ENCODE peak calls at places on chromosomes 6 and 20, in seven cellular contexts. C is heart left ventricle; W is stimulated activated naive B cell treated with anti-CD40 and anti-IgM and Interleukin-4, amounts not matched to agents 10 μg/mL and 1 μg/mL and 100 μg/mL, for 72 hours; H is T-cell; Z is activated CD8-positive, alpha-beta T cell treated with anti-CD3 and anti-CD28 coated beads, Interleukin-2, amount 10 ng/mL, durations not matched to agents 7 days and 5 days; O is left ventricle myocardium superior; R is right cardiac atrium. B is an unnamed sample.

GRCh38 chr6:155635416-155635815 is 179.8 kb upstream of the NOX3 start:
- ATAC-seq in C (no peak), W (no peak), H (no peak), Z (no peak), O (no peak), R (no peak), B (no peak)

GRCh38 chr6:1554881-1555569 is 54.7 kb upstream of the FOXC1 start:
- ATAC-seq in C (peak; percentile 88), W (peak; percentile 79), H (peak; percentile 95), Z (peak; percentile 96), O (peak; percentile 93), R (peak; percentile 95), B (peak; percentile 86)

GRCh38 chr6:29676981-29677601 is 3.9 kb downstream of the ZFP57 start:
- ATAC-seq in C (peak; percentile 7), W (peak; percentile 38), H (no peak), Z (no peak), O (peak; percentile 36), R (no peak), B (no peak)

GRCh38 chr6:54896302-54896701 is 49.7 kb downstream of the FAM83B start:
- ATAC-seq in C (no peak), W (no peak), H (no peak), Z (no peak), O (no peak), R (no peak), B (no peak)

GRCh38 chr6:55617272-55617671 is 38.3 kb upstream of the HMGCLL1 start:
- ATAC-seq in C (peak; percentile 51), W (no peak), H (no peak), Z (no peak), O (peak; percentile 49), R (no peak), B (no peak)

GRCh38 chr6:142302427-142303190 is 802 bp downstream of the ADGRG6 start:
- ATAC-seq in C (no peak), W (no peak), H (no peak), Z (no peak), O (no peak), R (peak; percentile 14), B (no peak)

GRCh38 chr6:31332637-31333602 is 24.1 kb downstream of the HLA-B start:
- ATAC-seq in C (no peak), W (peak; percentile 93), H (peak; percentile 71), Z (peak; percentile 80), O (no peak), R (no peak), B (peak; percentile 95)

GRCh38 chr6:107554326-107554725 is 64.4 kb downstream of the SOBP start:
- ATAC-seq in C (no peak), W (no peak), H (no peak), Z (no peak), O (no peak), R (no peak), B (no peak)

GRCh38 chr6:126526547-126526946 is 186.6 kb downstream of the CENPW start:
- ATAC-seq in C (no peak), W (no peak), H (no peak), Z (no peak), O (no peak), R (no peak), B (no peak)

GRCh38 chr6:111711476-111711875 is 105.8 kb upstream of the TRAF3IP2 start:
- ATAC-seq in C (peak; percentile 92), W (no peak), H (no peak), Z (no peak), O (peak; percentile 92), R (peak; percentile 87), B (no peak)

GRCh38 chr6:10414766-10415592 is at the start of gene TFAP2A:
- ATAC-seq in C (no peak), W (no peak), H (no peak), Z (no peak), O (no peak), R (no peak), B (no peak)

GRCh38 chr20:58131581-58132142 is 96.8 kb downstream of the ANKRD60 start:
- ATAC-seq in C (no peak), W (no peak), H (no peak), Z (no peak), O (no peak), R (no peak), B (no peak)

GRCh38 chr20:48465271-48465670 is 362.5 kb downstream of the PREX1 start:
- ATAC-seq in C (no peak), W (no peak), H (no peak), Z (no peak), O (no peak), R (no peak), B (no peak)

GRCh38 chr6:138654715-138655634 is 118.6 kb upstream of the CCDC28A start:
- ATAC-seq in C (no peak), W (peak; percentile 99), H (no peak), Z (no peak), O (no peak), R (peak; percentile 55), B (peak; percentile 98)

GRCh38 chr6:33093857-33094256 is 18.1 kb downstream of the HLA-DPB1 start:
- ATAC-seq in C (no peak), W (peak; percentile 85), H (no peak), Z (no peak), O (no peak), R (no peak), B (no peak)

GRCh38 chr20:62487564-62488086 is 11.8 kb upstream of the GATA5 start:
- ATAC-seq in C (peak; percentile 59), W (no peak), H (no peak), Z (no peak), O (peak; percentile 68), R (peak; percentile 27), B (no peak)

GRCh38 chr6:161496941-161497340 is 223.1 kb upstream of the AGPAT4 start:
- ATAC-seq in C (no peak), W (no peak), H (no peak), Z (no peak), O (no peak), R (no peak), B (no peak)

GRCh38 chr6:19719691-19720127 is 117.5 kb upstream of the ID4 start:
- ATAC-seq in C (no peak), W (no peak), H (no peak), Z (no peak), O (no peak), R (peak; percentile 16), B (no peak)

GRCh38 chr6:87102296-87102695 is 7.4 kb upstream of the CGA start:
- ATAC-seq in C (peak; percentile 94), W (peak; percentile 46), H (no peak), Z (no peak), O (peak; percentile 99), R (peak; percentile 96), B (no peak)

GRCh38 chr6:127578900-127579299 is 1.9 kb downstream of the C6orf58 start:
- ATAC-seq in C (no peak), W (no peak), H (no peak), Z (no peak), O (no peak), R (no peak), B (no peak)

GRCh38 chr6:119671105-119671504 is 321.5 kb upstream of the MAN1A1 start:
- ATAC-seq in C (no peak), W (no peak), H (no peak), Z (no peak), O (no peak), R (no peak), B (no peak)

GRCh38 chr20:43040427-43040826 is 149.3 kb downstream of the PTPRT start:
- ATAC-seq in C (no peak), W (no peak), H (no peak), Z (no peak), O (no peak), R (no peak), B (no peak)

GRCh38 chr20:14069796-14070195 is 74.5 kb downstream of the MACROD2 start:
- ATAC-seq in C (no peak), W (no peak), H (no peak), Z (no peak), O (no peak), R (no peak), B (no peak)

GRCh38 chr6:148440877-148441453 is 98.3 kb downstream of the SASH1 start:
- ATAC-seq in C (peak; percentile 86), W (no peak), H (no peak), Z (no peak), O (peak; percentile 93), R (peak; percentile 87), B (no peak)

GRCh38 chr20:50582092-50582491 is 71.9 kb downstream of the PTPN1 start:
- ATAC-seq in C (no peak), W (peak; percentile 32), H (no peak), Z (no peak), O (no peak), R (no peak), B (no peak)

GRCh38 chr20:49283176-49283702 is 5.4 kb upstream of the ZNFX1 start:
- ATAC-seq in C (no peak), W (no peak), H (no peak), Z (no peak), O (no peak), R (no peak), B (no peak)

GRCh38 chr6:39948156-39948850 is 14.0 kb upstream of the MOCS1 start:
- ATAC-seq in C (no peak), W (no peak), H (no peak), Z (no peak), O (no peak), R (no peak), B (no peak)

GRCh38 chr6:134555672-134556071 is 237.8 kb upstream of the SGK1 start:
- ATAC-seq in C (no peak), W (no peak), H (no peak), Z (no peak), O (no peak), R (no peak), B (no peak)

GRCh38 chr20:58829531-58829941 is 21.2 kb downstream of the GNAS-AS1 start:
- ATAC-seq in C (peak; percentile 90), W (no peak), H (no peak), Z (no peak), O (peak; percentile 98), R (peak; percentile 86), B (no peak)

GRCh38 chr20:40688129-40689099 is 622 bp downstream of the MAFB start:
- ATAC-seq in C (peak; percentile 1), W (no peak), H (no peak), Z (no peak), O (peak; percentile 9), R (peak; percentile 2), B (no peak)

GRCh38 chr6:53828215-53828614 is 33.4 kb downstream of the LRRC1 start:
- ATAC-seq in C (no peak), W (no peak), H (no peak), Z (no peak), O (peak; percentile 43), R (no peak), B (no peak)

B was measured in activated CD4-positive, CD25-positive, alpha-beta regulatory T cell treated with anti-CD3 and anti-CD28 coated beads, Interleukin-2, amount 50 U/mL, for 24 hours.